ENCODE peak calls at places on chromosomes 7 and 10, in five cellular contexts. One of them, this sample, is unnamed.

GRCh38 chr7:157337316-157338149 is 729 bp downstream of the DNAJB6 start:
- DNase-seq in T-helper 22 cell: peak
- DNase-seq in Kasumi-1: peak
- DNase-seq in stimulated activated CD4-positive, alpha-beta T cell treated with anti-CD3 and anti-CD28 coated beads, TNF-alpha, amount 100 ng/mL, for 48 hours: peak
- DNase-seq in NCI-H1436: no peak
- DNase-seq in this sample: no peak

GRCh38 chr10:17744395-17744841 is 7.6 kb upstream of the TMEM236 start:
- DNase-seq in T-helper 22 cell: no peak
- DNase-seq in Kasumi-1: peak
- DNase-seq in stimulated activated CD4-positive, alpha-beta T cell treated with anti-CD3 and anti-CD28 coated beads, TNF-alpha, amount 100 ng/mL, for 48 hours: no peak
- DNase-seq in NCI-H1436: no peak
- DNase-seq in this sample: no peak

GRCh38 chr10:33335550-33335799 is 1.0 kb upstream of the NRP1 start:
- DNase-seq in T-helper 22 cell: no peak
- DNase-seq in Kasumi-1: no peak
- DNase-seq in stimulated activated CD4-positive, alpha-beta T cell treated with anti-CD3 and anti-CD28 coated beads, TNF-alpha, amount 100 ng/mL, for 48 hours: no peak
- DNase-seq in NCI-H1436: no peak
- DNase-seq in this sample: peak

GRCh38 chr10:6061056-6061455 is 1.1 kb downstream of the IL2RA start:
- DNase-seq in T-helper 22 cell: no peak
- DNase-seq in Kasumi-1: no peak
- DNase-seq in stimulated activated CD4-positive, alpha-beta T cell treated with anti-CD3 and anti-CD28 coated beads, TNF-alpha, amount 100 ng/mL, for 48 hours: no peak
- DNase-seq in NCI-H1436: no peak
- DNase-seq in this sample: no peak

GRCh38 chr7:836429-836828 is 4.2 kb downstream of the SUN1 start:
- DNase-seq in T-helper 22 cell: no peak
- DNase-seq in Kasumi-1: no peak
- DNase-seq in stimulated activated CD4-positive, alpha-beta T cell treated with anti-CD3 and anti-CD28 coated beads, TNF-alpha, amount 100 ng/mL, for 48 hours: no peak
- DNase-seq in NCI-H1436: no peak
- DNase-seq in this sample: peak

GRCh38 chr10:34960983-34961382 is 129.2 kb downstream of the CUL2 start:
- DNase-seq in T-helper 22 cell: no peak
- DNase-seq in Kasumi-1: no peak
- DNase-seq in stimulated activated CD4-positive, alpha-beta T cell treated with anti-CD3 and anti-CD28 coated beads, TNF-alpha, amount 100 ng/mL, for 48 hours: no peak
- DNase-seq in NCI-H1436: peak
- DNase-seq in this sample: peak

GRCh38 chr10:103706760-103707159 is 148.6 kb downstream of the SH3PXD2A start:
- DNase-seq in T-helper 22 cell: no peak
- DNase-seq in Kasumi-1: no peak
- DNase-seq in stimulated activated CD4-positive, alpha-beta T cell treated with anti-CD3 and anti-CD28 coated beads, TNF-alpha, amount 100 ng/mL, for 48 hours: no peak
- DNase-seq in NCI-H1436: no peak
- DNase-seq in this sample: peak

GRCh38 chr10:101123815-101124617 is 7.1 kb upstream of the TLX1 start:
- DNase-seq in T-helper 22 cell: no peak
- DNase-seq in Kasumi-1: no peak
- DNase-seq in stimulated activated CD4-positive, alpha-beta T cell treated with anti-CD3 and anti-CD28 coated beads, TNF-alpha, amount 100 ng/mL, for 48 hours: no peak
- DNase-seq in NCI-H1436: no peak
- DNase-seq in this sample: no peak

GRCh38 chr7:152859781-152860191 is 100.2 kb downstream of the ACTR3B start:
- DNase-seq in T-helper 22 cell: no peak
- DNase-seq in Kasumi-1: peak
- DNase-seq in stimulated activated CD4-positive, alpha-beta T cell treated with anti-CD3 and anti-CD28 coated beads, TNF-alpha, amount 100 ng/mL, for 48 hours: no peak
- DNase-seq in NCI-H1436: peak
- DNase-seq in this sample: peak

GRCh38 chr7:141915565-141915964 is 634 bp upstream of the OR9A4 start:
- DNase-seq in T-helper 22 cell: no peak
- DNase-seq in Kasumi-1: peak
- DNase-seq in stimulated activated CD4-positive, alpha-beta T cell treated with anti-CD3 and anti-CD28 coated beads, TNF-alpha, amount 100 ng/mL, for 48 hours: no peak
- DNase-seq in NCI-H1436: no peak
- DNase-seq in this sample: peak

This sample was measured in GM23338.